ENCODE peak calls at places on chromosomes 12 and 14, in five cellular contexts. A is skeletal muscle cell, Y is SJSA1, Z is H7, E is aorta. S is an unnamed sample.

GRCh38 chr12:68641138-68641537 is 30.4 kb downstream of the RAP1B start:
- DNase-seq in E (no peak), Y (no peak), A (no peak), Z (no peak), S (no peak)

GRCh38 chr12:57958061-57958657 is 16.8 kb downstream of the ATP23 start:
- DNase-seq in A (no peak), Z (no peak), Y (peak; percentile 92), E (no peak), S (no peak)

GRCh38 chr12:114209852-114210251 is 196.1 kb downstream of the TBX5 start:
- DNase-seq in E (no peak), Y (no peak), Z (no peak), A (no peak), S (no peak)

GRCh38 chr12:62761658-62762057 is 173.3 kb downstream of the PPM1H start:
- DNase-seq in A (peak; percentile 82), E (no peak), Z (no peak), Y (no peak), S (peak; percentile 25)

GRCh38 chr14:68713782-68714181 is 79.1 kb downstream of the ZFP36L1 start:
- DNase-seq in E (no peak), Z (no peak), Y (no peak), A (no peak), S (no peak)

GRCh38 chr14:99575043-99576023 is 28.7 kb downstream of the CCDC85C start:
- DNase-seq in E (no peak), A (no peak), Y (peak; percentile 86), Z (no peak), S (no peak)

GRCh38 chr12:80041691-80042090 is 57.6 kb upstream of the OTOGL start:
- DNase-seq in A (no peak), E (no peak), Y (no peak), Z (no peak), S (no peak)

GRCh38 chr12:873954-874353 is 75.5 kb downstream of the RAD52 start:
- DNase-seq in Z (no peak), A (no peak), Y (no peak), E (no peak), S (no peak)

GRCh38 chr14:104085032-104085888 is at the start of gene ASPG:
- DNase-seq in Z (peak; percentile 99), A (no peak), Y (no peak), E (peak; percentile 37), S (peak; percentile 62)

GRCh38 chr12:108302471-108303311 is 36.4 kb downstream of the CMKLR1 start:
- DNase-seq in Z (peak; percentile 70), E (peak; percentile 91), A (no peak), Y (no peak), S (peak; percentile 84)

GRCh38 chr12:104494137-104494815 is 37.5 kb downstream of the CHST11 start:
- DNase-seq in Y (no peak), E (no peak), Z (no peak), A (peak; percentile 15), S (no peak)

GRCh38 chr14:90654831-90655276 is 161.4 kb downstream of the TTC7B start:
- DNase-seq in A (no peak), Z (no peak), E (no peak), Y (no peak), S (no peak)

GRCh38 chr12:90630006-90630405 is 325.0 kb downstream of the CCER1 start:
- DNase-seq in Y (no peak), A (no peak), Z (no peak), E (no peak), S (no peak)

GRCh38 chr14:22390824-22391461 is 198.1 kb downstream of the DAD1 start:
- DNase-seq in Y (no peak), Z (no peak), A (no peak), E (no peak), S (no peak)

GRCh38 chr12:24172773-24173447 is 223.4 kb upstream of the SOX5 start:
- DNase-seq in E (no peak), A (no peak), Z (no peak), Y (no peak), S (no peak)

GRCh38 chr12:68508536-68509050 is 102.1 kb upstream of the RAP1B start:
- DNase-seq in A (no peak), E (no peak), Y (no peak), Z (no peak), S (no peak)

GRCh38 chr12:12502813-12503146 is 59.9 kb downstream of the DUSP16 start:
- DNase-seq in E (no peak), Z (no peak), Y (no peak), A (no peak), S (no peak)

GRCh38 chr14:105132921-105133320 is 35.7 kb downstream of the JAG2 start:
- DNase-seq in E (no peak), Y (no peak), A (no peak), Z (no peak), S (no peak)

GRCh38 chr12:2970744-2971143 is 11.5 kb downstream of the TEAD4 start:
- DNase-seq in Y (no peak), Z (peak; percentile 15), E (no peak), A (no peak), S (peak; percentile 41)

GRCh38 chr14:67187826-67188225 is 1.4 kb upstream of the GARIN2 start:
- DNase-seq in Y (no peak), Z (no peak), E (no peak), A (peak; percentile 48), S (no peak)

GRCh38 chr14:79585845-79586244 is 625.5 kb downstream of the DIO2 start:
- DNase-seq in E (no peak), A (no peak), Z (no peak), Y (no peak), S (no peak)

GRCh38 chr12:9719835-9720234 is 13.1 kb downstream of the CLECL1 start:
- DNase-seq in E (no peak), Z (no peak), Y (no peak), A (no peak), S (no peak)

GRCh38 chr14:29885988-29886387 is 41.7 kb downstream of the PRKD1 start:
- DNase-seq in Z (no peak), Y (no peak), A (no peak), E (no peak), S (no peak)

GRCh38 chr12:101941306-101942000 is 64.1 kb downstream of the DRAM1 start:
- DNase-seq in Z (no peak), E (no peak), A (no peak), Y (no peak), S (no peak)

GRCh38 chr14:35534130-35534883 is at the start of gene INSM2:
- DNase-seq in Y (no peak), E (no peak), Z (no peak), A (no peak), S (peak; percentile 36)

GRCh38 chr14:103600503-103600902 is 28.5 kb upstream of the KLC1 start:
- DNase-seq in Z (peak; percentile 20), E (no peak), A (no peak), Y (no peak), S (no peak)

GRCh38 chr14:90060965-90061848 is 587 bp upstream of the KCNK13 start:
- DNase-seq in Z (peak; percentile 84), E (no peak), Y (no peak), A (no peak), S (peak; percentile 13)

GRCh38 chr12:87270894-87271293 is 758.3 kb downstream of the C12orf50 start:
- DNase-seq in A (no peak), Z (no peak), Y (no peak), E (no peak), S (no peak)

GRCh38 chr12:120367252-120367923 is 1.6 kb downstream of the MSI1 start:
- DNase-seq in E (no peak), Z (peak; percentile 76), A (no peak), Y (no peak), S (no peak)
- H3K4me3 ChIP-seq in E (no peak overlapping the region), Z (peak overlapping the region; percentile 67), A (peak overlapping the region; percentile 44), Y (no peak overlapping the region), S (no peak overlapping the region)

DNA sequence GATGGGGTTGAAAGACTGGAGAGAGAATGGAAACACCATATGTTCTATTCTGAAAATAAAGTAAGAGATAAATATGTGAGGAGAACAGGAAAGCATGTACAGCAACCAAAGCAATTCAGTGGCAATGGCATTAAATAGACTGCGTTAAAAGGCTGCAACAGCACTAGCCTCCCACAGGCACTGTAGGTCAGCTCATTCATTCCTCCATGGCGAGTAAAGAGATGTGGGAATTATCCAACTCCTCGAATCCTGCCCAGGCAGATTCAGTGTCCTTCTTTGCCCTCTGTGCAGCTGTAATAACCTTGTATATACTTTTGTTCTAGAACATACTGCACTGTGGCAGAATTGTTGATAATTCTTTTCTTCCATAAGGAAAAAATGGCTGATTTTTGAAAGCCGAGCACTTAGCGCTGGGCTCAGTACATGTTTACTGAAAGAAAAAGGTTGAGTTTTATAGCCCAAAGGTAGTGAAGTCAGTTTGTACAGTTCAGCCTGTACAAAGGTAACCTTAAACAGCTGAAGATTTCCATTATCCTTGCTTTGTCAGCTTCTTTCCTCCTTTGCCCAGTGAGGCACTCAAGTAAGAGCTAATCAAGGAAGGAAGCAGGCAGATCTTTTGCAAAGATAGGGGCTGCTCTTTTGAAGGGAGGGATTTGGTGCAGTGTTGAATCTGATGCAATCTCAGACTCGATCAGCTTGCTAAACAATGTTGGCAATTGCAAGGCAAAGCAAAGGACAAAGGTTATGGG is 44.0 kb downstream of the ANO6 start:
- DNase-seq in Z (no peak), A (peak; percentile 71), Y (no peak), E (no peak), S (no peak)
- H3K4me3 ChIP-seq in Z (no peak overlapping the region), A (no peak overlapping the region), Y (no peak overlapping the region), E (no peak overlapping the region), S (no peak overlapping the region)

GRCh38 chr12:1917172-1918070 is 1.0 kb downstream of the CACNA2D4 start:
- DNase-seq in Z (peak; percentile 27), E (peak; percentile 62), A (no peak), Y (no peak), S (no peak)
- H3K4me3 ChIP-seq in Z (no peak overlapping the region), E (no peak overlapping the region), A (no peak overlapping the region), Y (no peak overlapping the region), S (peak overlapping the region; percentile 39)

GRCh38 chr14:20436363-20436755 is 393 bp upstream of the KLHL33 start:
- DNase-seq in E (no peak), Y (no peak), Z (no peak), A (peak; percentile 28), S (no peak)

GRCh38 chr14:20438664-20439063 is 2.7 kb upstream of the KLHL33 start:
- DNase-seq in Y (no peak), A (no peak), Z (no peak), E (no peak), S (no peak)

GRCh38 chr14:20434701-20435453 is 1.1 kb downstream of the KLHL33 start:
- DNase-seq in Y (no peak), A (no peak), E (peak; percentile 67), Z (peak; percentile 77), S (peak; percentile 85)

GRCh38 chr14:20440465-20440864 is 4.5 kb upstream of the KLHL33 start:
- DNase-seq in Z (no peak), A (no peak), Y (no peak), E (no peak), S (no peak)

DNA sequence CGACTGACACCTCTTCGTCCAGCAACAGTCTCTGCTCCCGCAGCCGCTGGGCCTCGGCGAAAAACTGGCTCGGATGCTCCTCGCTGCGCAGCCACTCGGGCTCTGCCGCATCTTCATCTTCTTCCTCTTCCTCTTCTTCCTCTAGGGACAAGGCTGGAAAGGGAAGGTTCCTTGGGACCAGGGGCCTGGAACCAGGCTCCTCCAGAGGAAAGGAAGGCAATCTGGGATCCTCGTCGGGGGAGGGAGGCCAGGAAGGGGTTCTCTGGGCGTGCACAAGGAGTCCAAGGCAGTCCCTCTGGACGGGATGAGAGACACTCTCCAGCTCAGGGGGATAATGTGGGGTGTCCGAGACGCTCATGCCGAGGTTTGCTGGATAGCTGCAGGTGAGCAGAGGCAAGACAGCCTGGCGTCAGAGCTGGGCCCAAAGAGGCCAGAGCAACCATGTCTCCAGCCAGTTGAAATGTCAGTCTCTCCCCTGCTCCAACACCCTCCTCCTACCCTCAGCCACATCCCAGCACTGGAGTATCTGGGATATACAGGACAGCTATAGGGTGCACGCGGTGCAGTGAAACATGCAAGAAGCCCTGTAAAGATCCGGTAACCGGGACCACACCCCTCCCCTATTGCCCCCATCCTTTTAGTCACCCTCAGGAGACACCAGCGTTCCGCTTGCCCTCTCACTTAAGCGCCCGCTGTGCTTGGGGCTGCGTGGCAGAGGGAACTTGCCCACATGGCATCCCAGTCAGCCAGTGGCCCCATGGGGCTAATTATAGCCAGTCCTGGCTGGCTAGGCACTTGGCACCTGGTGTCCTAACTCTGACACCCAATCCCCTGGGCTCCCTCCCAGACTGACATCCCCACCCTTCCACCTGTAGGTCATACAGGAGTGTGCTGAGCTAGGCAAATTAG is at the start of gene KLHL33:
- DNase-seq in Y (no peak), Z (no peak), E (no peak), A (no peak), S (peak; percentile 90)
- H3K4me3 ChIP-seq in Y (no peak within 1 kb of the TSS), Z (peak within 1 kb of the TSS; percentile 17), E (no peak within 1 kb of the TSS), A (peak within 1 kb of the TSS; percentile 22), S (peak within 1 kb of the TSS; percentile 67)